ENCODE peak calls at places on chromosomes 11 and 22, in seven cellular contexts. C is cardiac muscle cell, M is pancreas, Z is adrenal gland, T is suprapubic skin, L is fibroblast of pulmonary artery, P is GM06990. D is an unnamed sample.

GRCh38 chr11:76670475-76671235 is at the start of gene LRRC32:
- DNase-seq in C (peak; percentile 55), M (peak; percentile 63), Z (peak; percentile 69), T (no peak), L (no peak), P (peak; percentile 69), D (peak; percentile 66)

GRCh38 chr11:72585762-72586590 is 88.2 kb downstream of the PDE2A start:
- DNase-seq in C (peak; percentile 72), M (peak; percentile 78), Z (peak; percentile 72), T (no peak), L (peak; percentile 69), P (peak; percentile 41), D (peak; percentile 77)

GRCh38 chr11:4095509-4096230 is 1.1 kb downstream of the RRM1 start:
- DNase-seq in C (peak; percentile 63), M (no peak), Z (peak; percentile 42), T (no peak), L (peak; percentile 66), P (no peak), D (no peak)

GRCh38 chr11:119380816-119381185 is 689 bp downstream of the USP2 start:
- DNase-seq in C (no peak), M (no peak), Z (no peak), T (no peak), L (no peak), P (no peak), D (no peak)

GRCh38 chr11:17544181-17544622 is at the start of gene USH1C:
- DNase-seq in C (no peak), M (peak; percentile 77), Z (no peak), T (no peak), L (no peak), P (no peak), D (peak; percentile 92)

GRCh38 chr11:3626250-3626960 is 15.4 kb downstream of the ART5 start:
- DNase-seq in C (no peak), M (no peak), Z (peak; percentile 51), T (no peak), L (no peak), P (no peak), D (no peak)

GRCh38 chr22:27300661-27301285 is 500.8 kb downstream of the MN1 start:
- DNase-seq in C (no peak), M (no peak), Z (no peak), T (no peak), L (no peak), P (no peak), D (no peak)

GRCh38 chr11:91435694-91436375 is 788.8 kb upstream of the FAT3 start:
- DNase-seq in C (no peak), M (no peak), Z (no peak), T (no peak), L (no peak), P (no peak), D (no peak)

GRCh38 chr11:95586155-95586554 is 203.4 kb downstream of the FAM76B start:
- DNase-seq in C (no peak), M (no peak), Z (no peak), T (no peak), L (no peak), P (no peak), D (no peak)

GRCh38 chr22:45865561-45866397 is 111.2 kb downstream of the WNT7B start:
- DNase-seq in C (no peak), M (peak; percentile 42), Z (no peak), T (no peak), L (no peak), P (no peak), D (no peak)

GRCh38 chr11:31383116-31383515 is 13.5 kb downstream of the DNAJC24 start:
- DNase-seq in C (no peak), M (no peak), Z (no peak), T (no peak), L (no peak), P (no peak), D (no peak)

GRCh38 chr11:1459739-1460395 is 26.7 kb downstream of the MOB2 start:
- DNase-seq in C (no peak), M (no peak), Z (no peak), T (no peak), L (no peak), P (no peak), D (no peak)

GRCh38 chr11:118620529-118621070 is 13.2 kb downstream of the PHLDB1 start:
- DNase-seq in C (peak; percentile 41), M (no peak), Z (peak; percentile 38), T (no peak), L (peak; percentile 48), P (no peak), D (no peak)

GRCh38 chr11:129639300-129639699 is 176.3 kb upstream of the TMEM45B start:
- DNase-seq in C (peak; percentile 71), M (no peak), Z (no peak), T (no peak), L (peak; percentile 89), P (no peak), D (no peak)

DNA sequence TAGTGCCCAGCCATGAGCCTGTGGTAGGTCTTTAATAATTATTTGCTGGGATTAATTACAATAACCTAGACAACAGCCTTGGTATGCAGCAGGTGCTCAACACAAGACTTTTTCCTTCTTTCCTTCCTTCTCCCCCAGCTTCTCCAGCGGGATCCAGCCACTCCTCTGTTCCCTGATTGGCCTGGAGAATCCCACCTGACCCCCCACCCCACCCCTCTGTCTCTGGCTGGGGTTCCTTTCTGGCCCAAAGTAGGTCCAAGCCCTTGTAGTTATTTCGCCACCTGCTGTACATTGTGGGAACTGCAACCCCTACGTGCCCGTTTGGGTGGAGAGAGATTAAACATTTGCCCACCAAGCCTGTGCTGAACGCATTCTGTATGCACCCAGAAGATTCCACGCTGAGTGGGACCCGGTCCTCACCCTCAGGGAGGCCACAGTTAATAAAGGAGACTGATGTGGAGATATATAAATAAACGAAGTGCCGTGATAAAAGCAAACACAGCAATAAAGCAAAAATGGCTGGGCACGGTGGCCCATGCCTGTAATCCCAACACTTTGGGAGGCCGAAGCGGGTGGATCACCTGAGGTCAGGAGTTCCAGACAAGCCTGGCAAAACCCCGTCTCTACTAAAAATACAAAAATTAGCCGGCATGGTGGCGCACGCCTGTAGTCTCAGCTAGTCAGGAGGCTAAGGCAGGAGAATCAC is 32.1 kb upstream of the DGKZ start:
- DNase-seq in C (peak; percentile 83), M (no peak), Z (peak; percentile 80), T (no peak), L (peak; percentile 80), P (peak; percentile 41), D (peak; percentile 63)
- H3K4me3 ChIP-seq in C (no peak overlapping the region), M (no peak overlapping the region), Z (no peak overlapping the region), T (no peak overlapping the region), L (no peak overlapping the region), P (no peak overlapping the region), D (no peak overlapping the region)

GRCh38 chr22:35995772-35996171 is 32.9 kb downstream of the RBFOX2 start:
- DNase-seq in C (peak; percentile 97), M (no peak), Z (peak; percentile 78), T (peak; percentile 82), L (peak; percentile 97), P (no peak), D (no peak)

GRCh38 chr22:35996596-35996995 is 32.0 kb downstream of the RBFOX2 start:
- DNase-seq in C (no peak), M (no peak), Z (no peak), T (no peak), L (no peak), P (no peak), D (no peak)

GRCh38 chr22:35997438-35997837 is 31.2 kb downstream of the RBFOX2 start:
- DNase-seq in C (peak; percentile 76), M (no peak), Z (peak; percentile 37), T (no peak), L (peak; percentile 76), P (no peak), D (no peak)

GRCh38 chr22:35993048-35993714 is 35.4 kb downstream of the RBFOX2 start:
- DNase-seq in C (no peak), M (no peak), Z (no peak), T (no peak), L (no peak), P (no peak), D (no peak)

DNA sequence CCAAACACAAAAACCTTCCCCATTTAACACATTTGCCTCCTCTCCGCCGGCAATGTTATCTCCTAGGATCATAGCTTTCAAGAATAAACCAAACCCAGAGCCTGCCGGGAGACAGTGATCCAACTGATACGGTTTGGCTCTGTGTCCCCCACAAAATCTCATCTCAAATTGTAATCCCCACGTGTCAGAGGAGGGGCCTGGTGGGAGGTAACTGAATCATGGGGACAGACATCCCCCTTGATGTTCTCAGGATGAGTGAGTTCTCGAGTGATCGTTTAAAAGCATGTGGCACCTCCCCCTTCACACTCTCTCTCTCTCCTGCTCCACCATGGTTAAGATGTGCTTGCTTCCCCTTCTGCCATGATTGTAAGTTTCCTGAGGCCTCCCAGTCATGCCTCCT is 33.3 kb downstream of the RBFOX2 start:
- DNase-seq in C (no peak), M (no peak), Z (no peak), T (no peak), L (no peak), P (no peak), D (no peak)
- H3K4me3 ChIP-seq in C (no peak overlapping the region), M (no peak overlapping the region), Z (no peak overlapping the region), T (no peak overlapping the region), L (peak overlapping the region; percentile 36), P (no peak overlapping the region), D (no peak overlapping the region)

DNA sequence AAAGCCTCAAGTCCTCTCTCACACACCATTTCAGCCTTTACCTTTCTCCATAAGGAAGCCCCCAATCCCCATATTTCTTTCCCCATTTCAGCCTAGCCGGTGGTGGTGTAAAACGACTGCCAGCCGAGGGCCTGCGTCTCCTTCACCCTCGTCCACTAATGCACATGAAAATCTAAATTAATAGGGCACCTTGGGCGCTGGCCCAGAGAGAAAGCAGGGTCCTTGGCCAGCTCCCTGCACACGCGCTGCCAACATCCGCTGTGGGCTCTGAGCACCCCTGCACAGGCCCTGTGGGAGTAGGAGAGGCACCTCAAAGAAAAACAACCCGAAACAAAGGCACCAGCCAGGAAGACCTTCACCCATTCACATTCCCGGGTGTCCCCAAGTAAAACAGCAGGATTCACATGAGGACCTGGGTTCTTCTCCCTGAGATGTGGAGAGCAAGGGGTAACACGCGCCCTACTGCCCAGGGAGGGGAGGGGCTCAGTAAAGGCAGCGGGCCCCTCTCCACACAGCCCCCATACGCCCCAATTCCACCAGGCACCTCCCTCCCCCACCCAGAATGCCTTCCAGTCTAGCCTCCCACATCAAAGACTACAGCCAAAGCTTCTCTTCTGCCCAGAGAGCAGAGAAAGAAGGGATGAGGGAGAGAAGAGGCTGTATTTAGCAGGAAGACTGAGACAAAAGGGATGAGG is 79.1 kb downstream of the MICAL3 start:
- DNase-seq in C (no peak), M (no peak), Z (peak; percentile 57), T (peak; percentile 37), L (no peak), P (no peak), D (no peak)
- H3K4me3 ChIP-seq in C (no peak overlapping the region), M (no peak overlapping the region), Z (no peak overlapping the region), T (no peak overlapping the region), L (no peak overlapping the region), P (no peak overlapping the region), D (no peak overlapping the region)

DNA sequence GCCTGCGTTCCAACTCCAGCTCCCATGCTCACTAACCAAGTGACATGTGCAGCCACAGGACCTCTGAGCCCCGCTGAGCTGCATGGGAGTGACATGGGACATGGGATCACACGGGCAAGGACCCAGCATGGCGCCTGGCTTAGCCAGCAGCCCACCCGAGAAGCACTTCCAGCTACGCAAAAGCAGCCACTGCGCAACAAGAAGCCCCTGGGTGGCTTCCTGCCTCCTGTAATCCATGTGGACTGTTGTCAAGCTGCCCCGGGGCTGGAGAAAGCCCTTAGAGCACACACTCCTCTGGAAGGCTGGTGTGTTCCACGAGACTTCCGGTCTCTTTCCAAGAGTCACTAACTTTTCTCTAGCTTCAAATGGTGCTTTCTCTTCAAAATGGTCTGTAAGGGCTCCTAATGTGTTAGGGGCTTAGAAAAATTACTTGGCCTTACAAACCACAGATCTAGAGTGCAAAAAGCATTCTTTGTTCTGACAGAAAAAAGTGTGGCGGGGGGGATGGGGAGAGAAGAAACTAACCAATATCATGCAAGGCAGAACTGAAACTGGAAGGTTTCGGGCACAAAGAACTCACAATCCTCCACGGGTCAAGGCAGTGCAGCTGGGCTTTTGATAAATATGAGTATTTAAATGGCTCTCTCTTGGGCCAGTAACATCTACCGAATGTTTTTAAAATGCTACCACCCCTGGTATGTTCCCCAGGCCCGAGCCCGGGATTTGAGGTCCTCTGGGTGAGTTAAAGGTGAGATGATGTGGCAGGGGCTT is 5.5 kb downstream of the C11orf24 start:
- DNase-seq in C (no peak), M (peak; percentile 38), Z (no peak), T (no peak), L (no peak), P (peak; percentile 67), D (peak; percentile 76)
- H3K4me3 ChIP-seq in C (no peak overlapping the region), M (no peak overlapping the region), Z (no peak overlapping the region), T (no peak overlapping the region), L (no peak overlapping the region), P (peak overlapping the region; percentile 25), D (no peak overlapping the region)